ENCODE peak calls at places on chromosomes 11 and 22, in eight cellular contexts. C is A549, J is SK-N-SH, X is transverse colon, I is sigmoid colon, W is tibial nerve, S is HepG2, F is stomach. P is an unnamed sample.

GRCh38 chr11:77636738-77637344 is 753 bp downstream of the CLNS1A start:
- DNase-seq in J (peak), X (no peak), F (no peak), S (no peak), W (no peak), C (no peak), I (no peak), P (no peak)

GRCh38 chr11:119797736-119798135 is 68.7 kb upstream of the NECTIN1 start:
- DNase-seq in S (no peak), W (no peak), I (no peak), J (no peak), F (no peak), X (no peak), C (no peak), P (no peak)

GRCh38 chr11:123536690-123537437 is 106.8 kb downstream of the GRAMD1B start:
- DNase-seq in C (no peak), F (no peak), X (no peak), I (no peak), J (no peak), W (peak), S (no peak), P (no peak)

GRCh38 chr11:72821221-72821919 is 7.2 kb downstream of the ATG16L2 start:
- DNase-seq in I (no peak), X (peak), S (no peak), J (no peak), F (peak), C (no peak), W (no peak), P (peak)

GRCh38 chr22:43399338-43399979 is 12.4 kb upstream of the MPPED1 start:
- DNase-seq in S (peak), C (no peak), J (peak), I (no peak), W (no peak), X (no peak), F (no peak), P (no peak)

GRCh38 chr22:26483439-26484359 is at the start of the genes HPS4 and SRRD:
- DNase-seq in C (peak), J (peak), S (peak), X (peak), F (peak), I (peak), W (peak), P (peak)

GRCh38 chr22:42308887-42309468 is 38.5 kb upstream of the TCF20 start:
- DNase-seq in X (no peak), F (no peak), I (no peak), W (no peak), J (peak), S (peak), C (no peak), P (no peak)

GRCh38 chr22:35480143-35480542 is 60.5 kb upstream of the RASD2 start:
- DNase-seq in C (no peak), X (peak), I (peak), F (peak), S (no peak), J (no peak), W (no peak), P (peak)

GRCh38 chr11:1171985-1172728 is 14.4 kb downstream of the MUC5AC start:
- DNase-seq in J (no peak), I (no peak), W (no peak), F (no peak), X (no peak), S (no peak), C (no peak), P (no peak)

GRCh38 chr11:61472282-61472681 is 36.3 kb upstream of the LRRC10B start:
- DNase-seq in J (no peak), S (no peak), F (no peak), W (peak), X (no peak), C (no peak), I (peak), P (no peak)

GRCh38 chr11:75107187-75107586 is 10.5 kb upstream of the OR2AT4 start:
- DNase-seq in S (no peak), I (no peak), X (no peak), C (no peak), J (no peak), W (no peak), F (no peak), P (no peak)

GRCh38 chr11:75597636-75598035 is 35.6 kb downstream of the SERPINH1 start:
- DNase-seq in X (no peak), F (no peak), I (no peak), W (no peak), S (peak), J (peak), C (peak), P (no peak)

GRCh38 chr11:92136792-92137191 is 87.8 kb upstream of the FAT3 start:
- DNase-seq in S (no peak), J (no peak), W (no peak), F (no peak), I (no peak), X (no peak), C (no peak), P (no peak)

GRCh38 chr11:115306703-115307102 is 197.5 kb downstream of the CADM1 start:
- DNase-seq in J (no peak), F (no peak), W (no peak), C (no peak), X (no peak), I (no peak), S (no peak), P (no peak)

GRCh38 chr11:88402192-88402715 is 64.7 kb upstream of the CTSC start:
- DNase-seq in J (no peak), X (no peak), S (no peak), C (peak), I (no peak), F (no peak), W (no peak), P (no peak)

GRCh38 chr11:29333993-29334780 is 682.6 kb downstream of the KCNA4 start:
- DNase-seq in F (no peak), J (peak), W (no peak), S (peak), X (no peak), C (peak), I (no peak), P (no peak)

GRCh38 chr22:30114356-30114755 is 34.1 kb downstream of the HORMAD2 start:
- DNase-seq in C (no peak), J (no peak), W (no peak), F (no peak), X (no peak), S (no peak), I (no peak), P (no peak)

GRCh38 chr22:29480512-29481264 is 670 bp downstream of the NEFH start:
- DNase-seq in C (no peak), I (no peak), J (peak), F (no peak), X (no peak), W (no peak), S (no peak), P (peak)

GRCh38 chr11:134098566-134099184 is 29.8 kb downstream of the JAM3 start:
- DNase-seq in X (no peak), J (no peak), I (no peak), S (peak), W (no peak), F (no peak), C (no peak), P (no peak)

GRCh38 chr22:32587449-32587848 is 112.8 kb downstream of the FBXO7 start:
- DNase-seq in W (peak), S (no peak), J (no peak), I (peak), C (no peak), X (no peak), F (no peak), P (peak)

GRCh38 chr11:45212566-45213315 is 66.3 kb downstream of the PRDM11 start:
- DNase-seq in S (no peak), J (no peak), F (no peak), W (no peak), C (peak), X (no peak), I (peak), P (no peak)

GRCh38 chr22:33883961-33884808 is 36.1 kb downstream of the LARGE1 start:
- DNase-seq in W (no peak), C (no peak), F (no peak), X (no peak), S (peak), J (no peak), I (no peak), P (no peak)
- TF ChIP-seq EP300 in W (no peak), C (no peak), F (no peak), X (no peak), S (no peak), J (no peak), I (no peak), P (no peak)

DNA sequence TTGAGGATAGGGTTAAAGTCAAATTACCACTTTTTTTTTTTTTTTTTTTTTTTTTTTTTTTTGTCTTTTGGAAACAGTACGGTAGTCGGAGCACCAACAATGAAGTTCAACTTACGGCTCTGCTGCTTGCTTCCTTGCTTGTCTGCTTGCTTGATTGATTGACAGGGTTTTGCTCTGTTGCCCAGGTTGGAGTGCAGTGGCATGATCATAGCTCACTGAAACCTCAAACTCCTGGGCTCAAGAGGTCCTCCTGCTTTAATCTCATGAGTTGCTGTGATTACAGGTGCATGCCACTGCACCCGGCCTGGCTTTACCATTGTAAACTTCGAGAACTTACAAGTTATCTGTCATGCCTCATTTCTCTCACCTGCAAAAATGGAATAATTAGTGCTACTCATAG is 5.8 kb downstream of the SGSM3 start:
- DNase-seq in F (no peak), I (no peak), J (no peak), C (no peak), S (no peak), W (no peak), X (no peak), P (no peak)
- TF ChIP-seq EP300 in F (no peak), I (no peak), J (no peak), C (no peak), S (no peak), W (no peak), X (no peak), P (no peak)

GRCh38 chr11:111135101-111135500 is 110.4 kb upstream of the POU2AF2 start:
- DNase-seq in F (no peak), X (no peak), W (no peak), C (no peak), S (no peak), J (no peak), I (no peak), P (no peak)

DNA sequence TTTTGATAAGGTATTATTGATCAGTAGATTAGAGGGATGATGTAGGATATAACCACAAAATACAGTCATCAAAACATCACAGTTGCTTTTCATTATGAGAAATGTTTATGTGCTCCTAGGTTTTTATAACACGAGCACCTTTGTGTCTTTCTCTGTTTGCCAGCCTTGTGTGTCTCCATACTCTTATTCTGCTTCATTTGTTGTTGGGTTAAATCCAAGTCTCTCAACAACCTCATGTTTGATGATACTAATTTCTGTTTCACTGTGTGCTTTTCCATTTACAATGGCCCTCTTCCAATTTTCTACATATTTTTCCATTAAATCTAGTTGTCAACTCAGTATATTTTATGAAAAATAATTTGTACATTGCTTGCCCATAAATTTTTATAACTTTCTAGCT is 107.7 kb upstream of the POU2AF2 start:
- DNase-seq in W (no peak), J (no peak), X (no peak), S (no peak), C (no peak), I (no peak), F (no peak), P (no peak)
- TF ChIP-seq EP300 in W (no peak), J (no peak), X (no peak), S (no peak), C (no peak), I (no peak), F (no peak), P (no peak)

DNA sequence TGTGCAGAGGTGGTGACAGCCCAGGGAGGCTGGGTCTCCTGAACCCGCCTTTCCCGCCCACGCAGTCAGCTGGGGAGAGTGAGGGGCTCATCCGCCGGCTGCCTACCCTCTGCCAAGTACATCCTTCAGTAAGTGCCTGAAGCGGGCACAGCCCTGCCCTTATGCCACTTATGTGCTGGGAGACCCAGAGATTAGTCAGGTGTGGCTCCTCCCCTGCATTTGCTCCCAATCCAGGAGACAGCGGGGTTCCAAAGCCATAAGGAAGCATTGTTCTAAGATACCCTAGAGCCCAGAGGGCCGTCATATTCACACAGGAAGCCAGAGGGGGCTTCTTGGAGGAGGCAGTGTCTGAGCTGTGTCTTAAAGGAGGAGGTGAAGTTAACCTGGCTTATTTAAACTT is 5.8 kb upstream of the PPP6R3 start:
- DNase-seq in J (no peak), X (no peak), W (no peak), C (no peak), S (no peak), F (no peak), I (no peak), P (no peak)
- TF ChIP-seq EP300 in J (no peak), X (no peak), W (no peak), C (no peak), S (no peak), F (no peak), I (no peak), P (no peak)

GRCh38 chr11:20099527-20099926 is 60.7 kb downstream of the DBX1 start:
- DNase-seq in S (no peak), I (no peak), F (no peak), W (no peak), X (no peak), C (no peak), J (no peak), P (no peak)
- TF ChIP-seq EP300 in S (no peak), I (no peak), F (no peak), W (no peak), X (no peak), C (no peak), J (no peak), P (no peak)

DNA sequence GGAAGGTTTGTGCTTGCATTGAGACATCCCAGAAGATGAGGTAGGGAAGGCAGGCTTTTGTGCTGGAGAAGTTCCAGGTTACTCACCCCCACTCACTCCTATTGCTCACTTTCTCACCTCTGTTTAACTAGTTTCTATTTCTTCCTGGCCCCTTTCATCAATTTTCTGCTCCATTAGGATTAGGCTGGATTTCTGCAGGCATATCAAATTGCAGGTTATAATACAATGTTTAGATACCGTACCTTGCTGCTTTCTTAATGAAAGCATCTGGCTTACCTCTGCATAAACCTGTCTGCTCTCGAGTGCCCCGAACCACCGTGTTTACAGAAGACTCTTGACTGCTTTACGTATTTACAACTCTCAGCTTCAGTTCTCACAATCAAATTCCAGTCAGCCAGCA is 173.7 kb downstream of the ADAMTS15 start:
- DNase-seq in S (no peak), J (no peak), F (no peak), W (no peak), C (no peak), I (no peak), X (no peak), P (no peak)
- TF ChIP-seq EP300 in S (no peak), J (no peak), F (no peak), W (no peak), C (no peak), I (peak), X (peak), P (no peak)